ENCODE peak calls at places on chromosomes 1 and 21, in six cellular contexts. N, Q, M, Y, O and H are unnamed samples.

GRCh38 chr21:31326478-31327247 is 17.4 kb downstream of the TIAM1 start:
- DNase-seq in N (no peak), Q (no peak), M (no peak), Y (no peak), O (no peak), H (peak)

GRCh38 chr1:227886993-227887696 is 60.6 kb downstream of the WNT9A start:
- DNase-seq in N (no peak), Q (no peak), M (peak), Y (no peak), O (no peak), H (no peak)

GRCh38 chr21:17612565-17613241 is at the start of gene BTG3:
- DNase-seq in N (peak), Q (peak), M (peak), Y (peak), O (peak), H (peak)

GRCh38 chr1:89884718-89885596 is 64.1 kb downstream of the LRRC8D start:
- DNase-seq in N (no peak), Q (no peak), M (no peak), Y (no peak), O (no peak), H (no peak)

GRCh38 chr21:44466351-44466954 is 11.1 kb downstream of the LRRC3 start:
- DNase-seq in N (no peak), Q (no peak), M (no peak), Y (no peak), O (no peak), H (no peak)

GRCh38 chr21:38181101-38181500 is 75.7 kb upstream of the KCNJ15 start:
- DNase-seq in N (no peak), Q (no peak), M (no peak), Y (no peak), O (no peak), H (no peak)

GRCh38 chr1:14055442-14056225 is 355.6 kb downstream of the PRDM2 start:
- DNase-seq in N (no peak), Q (peak), M (no peak), Y (no peak), O (peak), H (no peak)

GRCh38 chr1:220819627-220820026 is 32.9 kb downstream of the MTARC1 start:
- DNase-seq in N (no peak), Q (no peak), M (no peak), Y (no peak), O (no peak), H (no peak)

GRCh38 chr1:36092166-36092797 is 3.6 kb downstream of the ADPRS start:
- DNase-seq in N (no peak), Q (no peak), M (peak), Y (peak), O (no peak), H (no peak)

GRCh38 chr1:22053018-22053860 is 730 bp downstream of the CDC42 start:
- DNase-seq in N (peak), Q (peak), M (peak), Y (peak), O (peak), H (peak)

GRCh38 chr1:71252900-71253299 is 172.1 kb upstream of the ZRANB2 start:
- DNase-seq in N (no peak), Q (no peak), M (no peak), Y (no peak), O (no peak), H (no peak)

GRCh38 chr1:21921100-21921875 is 15.8 kb downstream of the HSPG2 start:
- DNase-seq in N (no peak), Q (no peak), M (no peak), Y (no peak), O (no peak), H (no peak)

GRCh38 chr1:70042090-70042716 is 163.2 kb downstream of the LRRC40 start:
- DNase-seq in N (no peak), Q (no peak), M (no peak), Y (no peak), O (no peak), H (peak)

GRCh38 chr1:68121536-68121935 is 71.1 kb upstream of the DIRAS3 start:
- DNase-seq in N (no peak), Q (no peak), M (no peak), Y (no peak), O (no peak), H (no peak)

GRCh38 chr1:204709021-204709420 is 23.5 kb upstream of the LRRN2 start:
- DNase-seq in N (no peak), Q (no peak), M (no peak), Y (no peak), O (no peak), H (no peak)

GRCh38 chr1:28115267-28115666 is 26.9 kb upstream of the EYA3 start:
- DNase-seq in N (no peak), Q (no peak), M (no peak), Y (no peak), O (no peak), H (peak)

GRCh38 chr1:110686188-110686587 is 11.4 kb upstream of the KCNA3 start:
- DNase-seq in N (no peak), Q (no peak), M (no peak), Y (no peak), O (no peak), H (no peak)

GRCh38 chr1:24043345-24044032 is 63.4 kb upstream of the SRSF10 start:
- DNase-seq in N (no peak), Q (no peak), M (peak), Y (no peak), O (no peak), H (no peak)

GRCh38 chr1:111851552-111851951 is 95.9 kb downstream of the DDX20 start:
- DNase-seq in N (no peak), Q (no peak), M (peak), Y (no peak), O (no peak), H (no peak)

GRCh38 chr1:39981957-39982356 is 27.0 kb downstream of the MFSD2A start:
- DNase-seq in N (no peak), Q (peak), M (no peak), Y (no peak), O (peak), H (no peak)

GRCh38 chr1:168057921-168058320 is 78.8 kb downstream of the GPR161 start:
- DNase-seq in N (no peak), Q (no peak), M (no peak), Y (no peak), O (no peak), H (no peak)

GRCh38 chr1:14118691-14119485 is 418.9 kb downstream of the PRDM2 start:
- DNase-seq in N (no peak), Q (no peak), M (no peak), Y (peak), O (no peak), H (no peak)

GRCh38 chr1:24875257-24875656 is 54.8 kb downstream of the RUNX3 start:
- DNase-seq in N (no peak), Q (no peak), M (no peak), Y (no peak), O (no peak), H (no peak)

GRCh38 chr1:45526135-45526644 is 4.5 kb upstream of the PRDX1 start:
- DNase-seq in N (no peak), Q (no peak), M (no peak), Y (no peak), O (no peak), H (no peak)

GRCh38 chr1:111271464-111271801 is 19.2 kb upstream of the CHIA start:
- DNase-seq in N (no peak), Q (no peak), M (no peak), Y (no peak), O (no peak), H (no peak)

GRCh38 chr1:117655220-117655577 is 49.4 kb downstream of the TENT5C start:
- DNase-seq in N (no peak), Q (no peak), M (no peak), Y (no peak), O (no peak), H (no peak)

GRCh38 chr21:45776971-45777370 is 133.4 kb downstream of the PCBP3 start:
- DNase-seq in N (no peak), Q (no peak), M (no peak), Y (no peak), O (no peak), H (no peak)

GRCh38 chr1:21904725-21905520 is 32.2 kb downstream of the HSPG2 start:
- DNase-seq in N (no peak), Q (no peak), M (no peak), Y (no peak), O (peak), H (peak)

GRCh38 chr1:94999456-95000131 is 72.7 kb upstream of the CNN3 start:
- DNase-seq in N (no peak), Q (no peak), M (no peak), Y (no peak), O (no peak), H (no peak)

GRCh38 chr1:152519876-152520275 is 5.6 kb downstream of the CRCT1 start:
- DNase-seq in N (no peak), Q (no peak), M (no peak), Y (no peak), O (no peak), H (peak)

GRCh38 chr1:30450818-30451233 is 272.6 kb downstream of the MATN1 start:
- DNase-seq in N (no peak), Q (no peak), M (peak), Y (no peak), O (no peak), H (no peak)

GRCh38 chr1:13801232-13801631 is 101.2 kb downstream of the PRDM2 start:
- DNase-seq in N (no peak), Q (no peak), M (no peak), Y (no peak), O (no peak), H (no peak)

GRCh38 chr1:168921514-168922106 is 184.9 kb upstream of the ATP1B1 start:
- DNase-seq in N (no peak), Q (no peak), M (no peak), Y (no peak), O (no peak), H (no peak)

GRCh38 chr1:101005191-101005590 is 20.4 kb downstream of the DPH5 start:
- DNase-seq in N (no peak), Q (no peak), M (no peak), Y (no peak), O (no peak), H (no peak)

GRCh38 chr1:226697151-226697575 is 41.9 kb downstream of the ITPKB start:
- DNase-seq in N (no peak), Q (no peak), M (no peak), Y (no peak), O (no peak), H (no peak)

GRCh38 chr21:26840206-26840605 is 5.0 kb downstream of the ADAMTS1 start:
- DNase-seq in N (no peak), Q (no peak), M (peak), Y (no peak), O (no peak), H (no peak)

GRCh38 chr1:235015291-235015990 is 113.2 kb downstream of the TOMM20 start:
- DNase-seq in N (no peak), Q (no peak), M (no peak), Y (no peak), O (no peak), H (peak)

GRCh38 chr1:209190591-209191241 is 392.8 kb upstream of the CAMK1G start:
- DNase-seq in N (no peak), Q (no peak), M (no peak), Y (peak), O (peak), H (peak)

GRCh38 chr1:216818284-216818683 is 95.1 kb upstream of the ESRRG start:
- DNase-seq in N (no peak), Q (no peak), M (no peak), Y (no peak), O (no peak), H (no peak)